ENCODE peak calls at places on chromosome 21, in five cellular contexts. I is cardiac fibroblast, P is HFF-Myc, S is psoas muscle, W is adrenal gland. E is an unnamed sample.
A peak's percentile ranks its signal among the peaks of the same experiment; 100 is the strongest.

GRCh38 chr21:33898546-33898945 is 17.1 kb downstream of the ATP5PO start:
- DNase-seq in I (no peak), P (no peak), S (no peak), W (no peak), E (no peak)

GRCh38 chr21:31162827-31163226 is 124.6 kb upstream of the KRTAP19-8 start:
- DNase-seq in I (peak; percentile 55), P (no peak), S (no peak), W (no peak), E (no peak)

GRCh38 chr21:34669149-34669879 is 520 bp downstream of the CLIC6 start:
- DNase-seq in I (no peak), P (no peak), S (no peak), W (no peak), E (no peak)

GRCh38 chr21:34846601-34847112 is 177.9 kb downstream of the CLIC6 start:
- DNase-seq in I (peak; percentile 70), P (peak; percentile 71), S (peak; percentile 75), W (no peak), E (no peak)

GRCh38 chr21:14757533-14758327 is 211.6 kb upstream of the SAMSN1 start:
- DNase-seq in I (peak; percentile 14), P (no peak), S (no peak), W (no peak), E (no peak)

GRCh38 chr21:33244082-33244780 is 14.5 kb downstream of the IFNAR2 start:
- DNase-seq in I (no peak), P (no peak), S (no peak), W (no peak), E (no peak)

GRCh38 chr21:43701936-43702784 is 16.8 kb upstream of the PDXK start:
- DNase-seq in I (no peak), P (no peak), S (peak; percentile 51), W (no peak), E (no peak)

GRCh38 chr21:31193761-31194160 is 150.3 kb downstream of the TIAM1 start:
- DNase-seq in I (no peak), P (no peak), S (no peak), W (no peak), E (no peak)

GRCh38 chr21:34878501-34878900 is 170.6 kb downstream of the RUNX1 start:
- DNase-seq in I (no peak), P (no peak), S (no peak), W (no peak), E (no peak)

GRCh38 chr21:38228115-38228514 is 28.7 kb upstream of the KCNJ15 start:
- DNase-seq in I (no peak), P (no peak), S (no peak), W (no peak), E (no peak)
- H3K4me3 ChIP-seq in I (no peak overlapping the region), P (no peak overlapping the region), S (no peak overlapping the region), W (no peak overlapping the region), E (no peak overlapping the region)

DNA sequence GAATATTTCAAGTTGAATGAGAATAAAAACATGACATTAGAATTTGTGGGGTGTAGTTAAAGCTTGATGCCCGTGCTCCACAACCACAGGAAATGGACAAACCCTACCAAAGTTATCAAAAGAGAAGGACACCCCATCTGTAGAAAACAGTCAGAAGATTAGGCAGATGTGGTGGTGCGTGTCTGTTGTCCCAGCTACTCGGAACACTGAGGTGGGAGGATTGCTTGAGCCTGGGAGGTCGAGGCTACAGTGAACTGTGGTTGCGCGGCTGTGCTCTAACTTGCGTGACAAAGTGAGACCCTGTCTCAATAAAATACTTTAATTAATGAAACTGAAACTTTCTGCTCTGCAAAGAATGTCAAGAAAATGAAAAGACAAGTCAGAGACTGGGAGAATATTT is 1.5 kb upstream of the SPATC1L start:
- DNase-seq in I (no peak), P (no peak), S (no peak), W (peak; percentile 50), E (peak; percentile 30)
- H3K4me3 ChIP-seq in I (no peak overlapping the region), P (no peak overlapping the region), S (peak overlapping the region; percentile 74), W (no peak overlapping the region), E (no peak overlapping the region)

GRCh38 chr21:45366476-45366875 is 38.5 kb upstream of the COL18A1 start:
- DNase-seq in I (no peak), P (no peak), S (peak; percentile 44), W (no peak), E (no peak)

GRCh38 chr21:45363921-45364463 is 41.0 kb upstream of the COL18A1 start:
- DNase-seq in I (peak; percentile 99), P (peak; percentile 99), S (peak; percentile 87), W (peak; percentile 95), E (no peak)

GRCh38 chr21:45365186-45365607 is 39.8 kb upstream of the COL18A1 start:
- DNase-seq in I (no peak), P (no peak), S (peak; percentile 66), W (no peak), E (no peak)

GRCh38 chr21:45365608-45366241 is 39.2 kb upstream of the COL18A1 start:
- DNase-seq in I (peak; percentile 77), P (no peak), S (peak; percentile 46), W (no peak), E (no peak)

DNA sequence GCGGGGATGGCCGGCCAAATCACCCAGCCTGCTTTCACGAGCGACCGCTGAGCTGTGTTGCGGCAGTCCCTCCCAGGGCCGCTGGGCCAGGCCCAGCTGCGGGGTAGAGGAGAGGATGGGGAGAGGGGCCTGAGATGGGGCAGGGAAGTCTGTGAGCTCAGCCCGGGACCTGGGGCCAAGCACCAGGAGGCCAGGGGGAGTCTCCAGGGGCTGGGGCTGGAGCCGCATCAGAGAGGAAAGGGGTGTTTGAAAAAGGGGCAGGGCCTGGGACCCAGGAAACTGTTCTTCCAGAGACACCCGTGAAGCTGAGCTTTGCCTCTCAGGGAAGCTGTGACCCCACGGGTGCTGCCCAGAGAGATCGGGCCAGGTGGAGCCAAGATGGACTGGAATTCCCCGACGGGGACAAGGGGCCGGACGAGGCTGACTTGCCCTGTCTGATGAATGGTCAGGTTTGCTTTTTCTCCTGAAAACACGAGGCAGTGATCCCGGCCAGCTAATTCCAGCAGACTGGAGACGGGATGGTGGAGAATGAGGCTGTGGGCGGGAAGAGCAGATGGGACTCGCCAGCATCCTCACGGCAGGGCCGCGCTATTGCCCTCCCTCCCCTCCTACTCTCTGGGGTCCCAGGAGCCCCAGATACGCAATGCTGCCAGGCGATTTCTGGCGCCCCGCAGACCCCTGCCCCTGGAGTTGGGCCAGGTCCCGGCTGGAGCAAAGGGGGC is 40.3 kb upstream of the COL18A1 start:
- DNase-seq in I (peak; percentile 84), P (no peak), S (peak; percentile 63), W (no peak), E (no peak)
- H3K4me3 ChIP-seq in I (peak overlapping the region; percentile 13), P (peak overlapping the region; percentile 16), S (peak overlapping the region; percentile 11), W (no peak overlapping the region), E (no peak overlapping the region)

GRCh38 chr21:16457498-16457897 is 727.7 kb downstream of the USP25 start:
- DNase-seq in I (no peak), P (no peak), S (no peak), W (no peak), E (no peak)
- H3K4me3 ChIP-seq in I (no peak overlapping the region), P (no peak overlapping the region), S (peak overlapping the region; percentile 48), W (peak overlapping the region; percentile 18), E (no peak overlapping the region)

DNA sequence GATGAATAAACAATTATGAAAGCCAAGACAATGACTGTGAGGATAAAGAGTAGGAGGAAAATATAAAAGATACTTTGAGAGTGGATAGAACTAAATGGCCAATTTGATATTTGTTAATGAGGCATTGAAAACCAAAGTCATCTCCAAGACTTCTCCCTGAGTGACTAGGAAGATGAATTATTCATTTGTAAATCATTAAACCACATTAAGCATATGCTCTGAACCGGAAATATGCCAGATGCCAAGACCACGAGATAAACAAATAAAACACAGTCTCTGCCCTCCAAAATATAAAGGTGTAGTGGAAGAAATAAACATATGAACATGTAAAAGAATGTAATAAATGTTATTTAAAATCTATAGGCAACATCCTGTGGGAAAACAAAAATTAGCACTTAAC is 78.8 kb downstream of the MRPL39 start:
- DNase-seq in I (no peak), P (no peak), S (no peak), W (no peak), E (no peak)
- H3K4me3 ChIP-seq in I (no peak overlapping the region), P (no peak overlapping the region), S (no peak overlapping the region), W (no peak overlapping the region), E (no peak overlapping the region)

DNA sequence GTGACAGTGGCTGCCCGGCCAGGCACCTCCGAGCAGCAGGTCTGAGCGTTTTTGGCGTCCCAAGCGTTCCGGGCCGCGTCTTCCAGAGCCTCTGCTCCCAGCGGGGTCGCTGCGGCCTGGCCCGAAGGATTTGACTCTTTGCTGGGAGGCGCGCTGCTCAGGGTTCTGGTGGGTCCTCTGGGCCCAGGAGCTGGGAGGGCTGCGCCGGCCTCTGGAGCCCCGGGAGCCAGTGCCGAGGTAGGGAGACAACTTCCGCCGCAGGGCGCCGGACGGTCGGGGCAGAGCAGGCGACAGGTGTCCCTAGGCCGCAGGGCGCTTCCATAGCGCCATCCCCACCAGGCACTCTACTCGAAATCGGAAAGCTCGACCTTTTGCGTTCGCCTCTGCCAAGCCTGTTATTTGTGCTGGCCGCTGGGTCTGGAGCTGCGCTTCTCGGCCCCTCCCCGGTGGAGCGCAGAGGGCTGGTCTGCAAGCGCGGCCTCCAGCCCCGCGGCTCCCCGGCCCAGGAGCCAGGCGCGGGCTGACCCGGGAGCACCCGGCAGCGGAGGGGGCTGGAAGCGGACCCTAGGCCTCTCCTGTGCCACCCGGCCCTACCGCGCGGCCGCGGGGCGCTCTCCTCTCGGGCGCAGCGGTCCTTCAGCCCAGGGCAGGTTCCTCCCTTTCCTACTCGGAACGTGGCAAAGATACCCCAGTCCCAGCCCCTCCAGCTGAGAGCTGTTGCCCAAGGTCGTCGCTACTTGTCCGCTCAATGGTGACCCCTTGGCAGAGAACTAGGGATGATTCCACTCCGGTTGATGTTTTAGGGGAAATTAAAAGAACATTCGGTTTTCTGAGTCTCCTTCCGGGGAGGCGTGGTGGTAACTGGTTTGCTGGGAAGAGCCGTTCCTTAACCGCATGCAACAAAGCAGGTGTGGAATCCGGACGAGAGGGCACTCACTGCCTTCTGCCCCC is 2.3 kb downstream of the SIM2 start:
- DNase-seq in I (no peak), P (no peak), S (no peak), W (peak; percentile 35), E (no peak)
- H3K4me3 ChIP-seq in I (peak overlapping the region; percentile 51), P (no peak overlapping the region), S (peak overlapping the region; percentile 72), W (no peak overlapping the region), E (no peak overlapping the region)

GRCh38 chr21:29080454-29080930 is 7.0 kb upstream of the CCT8 start:
- DNase-seq in I (no peak), P (no peak), S (no peak), W (peak; percentile 71), E (no peak)

GRCh38 chr21:29074783-29075182 is 1.3 kb upstream of the CCT8 start:
- DNase-seq in I (no peak), P (no peak), S (no peak), W (no peak), E (no peak)

GRCh38 chr21:29075706-29076447 is 2.4 kb upstream of the CCT8 start:
- DNase-seq in I (no peak), P (no peak), S (no peak), W (no peak), E (no peak)

GRCh38 chr21:29078884-29079765 is 5.7 kb upstream of the CCT8 start:
- DNase-seq in I (no peak), P (no peak), S (no peak), W (peak; percentile 74), E (peak; percentile 71)

GRCh38 chr21:29077651-29078090 is 4.2 kb upstream of the CCT8 start:
- DNase-seq in I (peak; percentile 56), P (no peak), S (no peak), W (no peak), E (peak; percentile 45)
- H3K4me3 ChIP-seq in I (peak overlapping the region; percentile 45), P (peak overlapping the region; percentile 33), S (peak overlapping the region; percentile 66), W (peak overlapping the region; percentile 41), E (peak overlapping the region; percentile 75)

E was measured in MM.1S.